ENCODE peak calls at places on chromosomes 13 and 19, in six cellular contexts. One of them, this sample, is unnamed.

GRCh38 chr13:98068511-98068910 is 74.4 kb upstream of the FARP1 start:
- DNase-seq in adipocyte: no peak
- DNase-seq in MCF 10A: no peak
- DNase-seq in caudate nucleus: no peak
- DNase-seq in adrenal gland: no peak
- DNase-seq in T-helper 1 cell: no peak
- DNase-seq in this sample: no peak

GRCh38 chr19:8261881-8262280 is 46.3 kb downstream of the CD320 start:
- DNase-seq in adipocyte: no peak
- DNase-seq in MCF 10A: no peak
- DNase-seq in caudate nucleus: no peak
- DNase-seq in adrenal gland: no peak
- DNase-seq in T-helper 1 cell: no peak
- DNase-seq in this sample: no peak

GRCh38 chr13:77918391-77919261 is at the start of gene EDNRB:
- DNase-seq in adipocyte: peak
- DNase-seq in MCF 10A: no peak
- DNase-seq in caudate nucleus: peak
- DNase-seq in adrenal gland: peak
- DNase-seq in T-helper 1 cell: no peak
- DNase-seq in this sample: no peak

GRCh38 chr13:75633285-75633684 is 2.8 kb upstream of the LMO7 start:
- DNase-seq in adipocyte: peak
- DNase-seq in MCF 10A: no peak
- DNase-seq in caudate nucleus: no peak
- DNase-seq in adrenal gland: no peak
- DNase-seq in T-helper 1 cell: no peak
- DNase-seq in this sample: peak

GRCh38 chr19:3578390-3578789 is 5.6 kb downstream of the HMG20B start:
- DNase-seq in adipocyte: no peak
- DNase-seq in MCF 10A: no peak
- DNase-seq in caudate nucleus: no peak
- DNase-seq in adrenal gland: no peak
- DNase-seq in T-helper 1 cell: no peak
- DNase-seq in this sample: no peak

GRCh38 chr13:51525567-51526165 is 58.6 kb upstream of the WDFY2 start:
- DNase-seq in adipocyte: peak
- DNase-seq in MCF 10A: no peak
- DNase-seq in caudate nucleus: no peak
- DNase-seq in adrenal gland: no peak
- DNase-seq in T-helper 1 cell: no peak
- DNase-seq in this sample: no peak

GRCh38 chr13:77521595-77522367 is 13.7 kb upstream of the SCEL start:
- DNase-seq in adipocyte: peak
- DNase-seq in MCF 10A: peak
- DNase-seq in caudate nucleus: no peak
- DNase-seq in adrenal gland: no peak
- DNase-seq in T-helper 1 cell: no peak
- DNase-seq in this sample: no peak

GRCh38 chr13:54799621-54800226 is 1771.1 kb downstream of the OLFM4 start:
- DNase-seq in adipocyte: no peak
- DNase-seq in MCF 10A: no peak
- DNase-seq in caudate nucleus: no peak
- DNase-seq in adrenal gland: no peak
- DNase-seq in T-helper 1 cell: no peak
- DNase-seq in this sample: no peak

GRCh38 chr13:111906816-111907215 is 160.1 kb upstream of the SOX1 start:
- DNase-seq in adipocyte: no peak
- DNase-seq in MCF 10A: no peak
- DNase-seq in caudate nucleus: no peak
- DNase-seq in adrenal gland: no peak
- DNase-seq in T-helper 1 cell: no peak
- DNase-seq in this sample: no peak

GRCh38 chr19:6066661-6067646 is 43.3 kb downstream of the RFX2 start:
- DNase-seq in adipocyte: peak
- DNase-seq in MCF 10A: peak
- DNase-seq in caudate nucleus: peak
- DNase-seq in adrenal gland: peak
- DNase-seq in T-helper 1 cell: no peak
- DNase-seq in this sample: peak

GRCh38 chr19:35791814-35792279 is 16.5 kb downstream of the ARHGAP33 start:
- DNase-seq in adipocyte: no peak
- DNase-seq in MCF 10A: no peak
- DNase-seq in caudate nucleus: no peak
- DNase-seq in adrenal gland: no peak
- DNase-seq in T-helper 1 cell: no peak
- DNase-seq in this sample: no peak

GRCh38 chr19:37304190-37304883 is 66.6 kb upstream of the ZNF527 start:
- DNase-seq in adipocyte: no peak
- DNase-seq in MCF 10A: no peak
- DNase-seq in caudate nucleus: peak
- DNase-seq in adrenal gland: peak
- DNase-seq in T-helper 1 cell: no peak
- DNase-seq in this sample: no peak

This sample was measured in HepG2.